ENCODE peak calls at places on chromosomes 12 and 14, in four cellular contexts. G, I, Q and O are unnamed samples.

GRCh38 chr14:51304956-51305355 is 64.9 kb downstream of the TMX1 start:
- DNase-seq in G (no peak), I (peak), Q (no peak), O (no peak)

GRCh38 chr12:114013601-114014345 is 47.6 kb upstream of the RBM19 start:
- DNase-seq in G (no peak), I (peak), Q (no peak), O (no peak)

GRCh38 chr14:104723651-104724406 is at the start of gene ADSS1:
- DNase-seq in G (peak), I (peak), Q (peak), O (no peak)

GRCh38 chr12:117069126-117069788 is 30.0 kb downstream of the TESC start:
- DNase-seq in G (no peak), I (no peak), Q (no peak), O (no peak)

GRCh38 chr12:2488596-2488995 is 306.2 kb upstream of the FKBP4 start:
- DNase-seq in G (no peak), I (no peak), Q (no peak), O (no peak)

GRCh38 chr12:106978035-106978800 is 8.7 kb downstream of the MTERF2 start:
- DNase-seq in G (no peak), I (no peak), Q (no peak), O (no peak)

GRCh38 chr14:50366589-50366988 is 30.1 kb downstream of the CDKL1 start:
- DNase-seq in G (no peak), I (no peak), Q (no peak), O (no peak)

GRCh38 chr12:119479121-119479561 is 114.4 kb upstream of the TMEM233 start:
- DNase-seq in G (no peak), I (peak), Q (no peak), O (no peak)

GRCh38 chr14:81432171-81432570 is 32.0 kb upstream of the STON2 start:
- DNase-seq in G (no peak), I (no peak), Q (no peak), O (no peak)

GRCh38 chr14:86481105-86481504 is 951.2 kb downstream of the FLRT2 start:
- DNase-seq in G (no peak), I (no peak), Q (no peak), O (no peak)

GRCh38 chr12:130835011-130835410 is 4.0 kb downstream of the STX2 start:
- DNase-seq in G (no peak), I (no peak), Q (no peak), O (no peak)

GRCh38 chr12:48767047-48767446 is 21.8 kb downstream of the ADCY6 start:
- DNase-seq in G (no peak), I (no peak), Q (no peak), O (no peak)

GRCh38 chr12:32402170-32402569 is 2.8 kb downstream of the FGD4 start:
- DNase-seq in G (no peak), I (no peak), Q (no peak), O (no peak)

GRCh38 chr12:84506317-84506716 is 406.3 kb downstream of the SLC6A15 start:
- DNase-seq in G (no peak), I (no peak), Q (no peak), O (no peak)

GRCh38 chr14:39107624-39108023 is 4.6 kb upstream of the SEC23A start:
- DNase-seq in G (no peak), I (peak), Q (no peak), O (no peak)

GRCh38 chr12:52679875-52680274 is 332 bp downstream of the KRT1 start:
- DNase-seq in G (no peak), I (no peak), Q (no peak), O (no peak)

GRCh38 chr14:95733212-95733611 is 19.3 kb upstream of the TCL1A start:
- DNase-seq in G (no peak), I (no peak), Q (no peak), O (no peak)

GRCh38 chr14:56145965-56146364 is 27.8 kb downstream of the PELI2 start:
- DNase-seq in G (no peak), I (peak), Q (no peak), O (no peak)

GRCh38 chr12:21983102-21983501 is 41.9 kb upstream of the ABCC9 start:
- DNase-seq in G (no peak), I (no peak), Q (no peak), O (no peak)

GRCh38 chr14:73295198-73295796 is 58.0 kb downstream of the PAPLN start:
- DNase-seq in G (no peak), I (peak), Q (no peak), O (no peak)

GRCh38 chr12:28710882-28711281 is 438.2 kb upstream of the FAR2 start:
- DNase-seq in G (no peak), I (peak), Q (no peak), O (no peak)

GRCh38 chr14:22898302-22898894 is 15.4 kb downstream of the REM2 start:
- DNase-seq in G (no peak), I (peak), Q (no peak), O (no peak)

GRCh38 chr12:40152783-40153383 is 47.0 kb upstream of the SLC2A13 start:
- DNase-seq in G (peak), I (peak), Q (peak), O (no peak)

GRCh38 chr14:78985668-78986073 is 815.5 kb downstream of the NRXN3 start:
- DNase-seq in G (no peak), I (no peak), Q (no peak), O (no peak)